ENCODE peak calls at places on chromosomes 11 and 22, in nine cellular contexts. B is IMR-90, Y is ovary, M is HepG2, X is A549, E is heart left ventricle, A is body of pancreas, P is transverse colon, O is thyroid gland. T is an unnamed sample.

GRCh38 chr11:15113381-15113780 is 1.3 kb upstream of the INSC start:
- DNase-seq in B (no peak), Y (no peak), M (no peak), X (no peak), E (no peak), A (no peak), P (peak; percentile 37), O (peak; percentile 24), T (peak; percentile 80)

GRCh38 chr11:129440028-129440630 is 64.5 kb downstream of the BARX2 start:
- DNase-seq in B (no peak), Y (no peak), M (peak; percentile 26), X (peak; percentile 17), E (no peak), A (peak; percentile 82), P (no peak), O (no peak), T (no peak)

GRCh38 chr11:46658259-46658658 is 40.9 kb downstream of the ATG13 start:
- DNase-seq in B (peak; percentile 81), Y (no peak), M (no peak), X (no peak), E (no peak), A (peak; percentile 27), P (no peak), O (peak; percentile 19), T (no peak)

GRCh38 chr11:26753738-26754504 is 32.1 kb upstream of the SLC5A12 start:
- DNase-seq in B (peak; percentile 74), Y (peak; percentile 43), M (peak; percentile 56), X (peak; percentile 62), E (peak; percentile 10), A (peak; percentile 63), P (peak; percentile 35), O (peak; percentile 67), T (no peak)

GRCh38 chr11:94650756-94651155 is 83.6 kb downstream of the PIWIL4 start:
- DNase-seq in B (peak; percentile 69), Y (peak; percentile 51), M (no peak), X (no peak), E (peak; percentile 66), A (peak; percentile 49), P (peak; percentile 17), O (peak; percentile 15), T (no peak)

GRCh38 chr11:103542851-103543250 is 433.6 kb downstream of the DYNC2H1 start:
- DNase-seq in B (no peak), Y (no peak), M (no peak), X (no peak), E (no peak), A (no peak), P (no peak), O (no peak), T (no peak)

GRCh38 chr11:10674991-10675440 is 18.5 kb downstream of the IRAG1 start:
- DNase-seq in B (no peak), Y (no peak), M (no peak), X (no peak), E (peak; percentile 33), A (no peak), P (no peak), O (peak; percentile 42), T (no peak)

GRCh38 chr11:2092956-2093412 is 46.2 kb downstream of the IGF2 start:
- DNase-seq in B (peak; percentile 10), Y (peak; percentile 61), M (no peak), X (no peak), E (peak; percentile 77), A (peak; percentile 97), P (peak; percentile 71), O (peak; percentile 97), T (peak; percentile 49)

GRCh38 chr11:8459711-8460399 is 134.2 kb downstream of the STK33 start:
- DNase-seq in B (no peak), Y (no peak), M (no peak), X (no peak), E (no peak), A (no peak), P (no peak), O (no peak), T (no peak)

GRCh38 chr11:72058416-72059034 is 21.8 kb downstream of the NUMA1 start:
- DNase-seq in B (peak; percentile 89), Y (no peak), M (no peak), X (no peak), E (no peak), A (no peak), P (no peak), O (peak; percentile 61), T (no peak)

GRCh38 chr11:9203715-9204311 is 61.3 kb downstream of the DENND5A start:
- DNase-seq in B (no peak), Y (no peak), M (peak; percentile 10), X (peak; percentile 14), E (no peak), A (no peak), P (no peak), O (no peak), T (no peak)

GRCh38 chr11:15836801-15837200 is 519.5 kb downstream of the SOX6 start:
- DNase-seq in B (no peak), Y (no peak), M (no peak), X (no peak), E (no peak), A (no peak), P (no peak), O (no peak), T (no peak)

GRCh38 chr11:86251285-86251830 is 6.8 kb downstream of the EED start:
- DNase-seq in B (no peak), Y (no peak), M (no peak), X (no peak), E (no peak), A (no peak), P (no peak), O (no peak), T (no peak)

GRCh38 chr11:86247608-86248007 is 3.1 kb downstream of the EED start:
- DNase-seq in B (no peak), Y (no peak), M (no peak), X (no peak), E (no peak), A (no peak), P (peak; percentile 58), O (no peak), T (no peak)

GRCh38 chr11:86249307-86250098 is 5.0 kb downstream of the EED start:
- DNase-seq in B (no peak), Y (no peak), M (no peak), X (no peak), E (no peak), A (no peak), P (no peak), O (no peak), T (no peak)

GRCh38 chr11:86246293-86246675 is 1.7 kb downstream of the EED start:
- DNase-seq in B (no peak), Y (no peak), M (no peak), X (no peak), E (no peak), A (no peak), P (no peak), O (no peak), T (no peak)

GRCh38 chr11:86248609-86249008 is 4.1 kb downstream of the EED start:
- DNase-seq in B (no peak), Y (no peak), M (no peak), X (no peak), E (no peak), A (no peak), P (no peak), O (no peak), T (no peak)
- TF ChIP-seq POLR2A in B (no peak), Y (no peak), M (no peak), X (no peak), E (no peak), A (no peak), P (no peak), O (no peak), T (no peak)

DNA sequence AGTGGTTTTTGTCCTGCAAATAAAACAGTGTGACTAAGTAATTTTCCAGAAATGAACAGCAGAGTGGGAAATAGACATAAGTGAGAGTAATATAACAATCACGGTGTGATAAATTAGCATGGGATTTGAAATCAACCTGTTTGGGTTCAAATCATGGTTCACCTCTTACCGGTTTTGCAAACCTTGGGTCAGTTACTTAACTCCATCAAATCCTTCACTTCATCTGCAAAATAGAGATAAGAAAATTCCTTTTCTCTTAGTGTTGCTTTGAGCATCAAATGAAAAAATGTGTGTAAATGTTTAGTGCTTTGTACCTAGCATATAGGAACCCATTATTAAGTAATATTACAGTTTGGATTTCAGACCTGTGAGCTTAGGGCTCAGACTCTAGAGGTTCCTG is 152.2 kb downstream of the TEAD1 start:
- DNase-seq in B (no peak), Y (no peak), M (no peak), X (no peak), E (no peak), A (no peak), P (no peak), O (no peak), T (no peak)
- H3K4me1 ChIP-seq in B (peaks cover 16% of the 10 kb centered on the region), Y (peaks cover 32% of the 10 kb centered on the region), M (peaks cover 83% of the 10 kb centered on the region), X (peaks cover 60% of the 10 kb centered on the region), E (peaks cover 35% of the 10 kb centered on the region), A (peaks cover 66% of the 10 kb centered on the region), P (peaks cover 31% of the 10 kb centered on the region), O (peaks cover 6% of the 10 kb centered on the region), T (peaks cover 37% of the 10 kb centered on the region)

GRCh38 chr22:26888887-26889286 is 231.5 kb downstream of the MIAT start:
- DNase-seq in B (peak; percentile 5), Y (no peak), M (no peak), X (no peak), E (no peak), A (no peak), P (no peak), O (no peak), T (no peak)

GRCh38 chr22:26889794-26890193 is 232.4 kb downstream of the MIAT start:
- DNase-seq in B (no peak), Y (no peak), M (no peak), X (no peak), E (no peak), A (no peak), P (no peak), O (no peak), T (no peak)

GRCh38 chr22:26887916-26888315 is 230.5 kb downstream of the MIAT start:
- DNase-seq in B (no peak), Y (no peak), M (no peak), X (no peak), E (no peak), A (no peak), P (no peak), O (no peak), T (no peak)

GRCh38 chr22:26885441-26886261 is 228.3 kb downstream of the MIAT start:
- DNase-seq in B (no peak), Y (no peak), M (no peak), X (no peak), E (no peak), A (no peak), P (no peak), O (no peak), T (no peak)

DNA sequence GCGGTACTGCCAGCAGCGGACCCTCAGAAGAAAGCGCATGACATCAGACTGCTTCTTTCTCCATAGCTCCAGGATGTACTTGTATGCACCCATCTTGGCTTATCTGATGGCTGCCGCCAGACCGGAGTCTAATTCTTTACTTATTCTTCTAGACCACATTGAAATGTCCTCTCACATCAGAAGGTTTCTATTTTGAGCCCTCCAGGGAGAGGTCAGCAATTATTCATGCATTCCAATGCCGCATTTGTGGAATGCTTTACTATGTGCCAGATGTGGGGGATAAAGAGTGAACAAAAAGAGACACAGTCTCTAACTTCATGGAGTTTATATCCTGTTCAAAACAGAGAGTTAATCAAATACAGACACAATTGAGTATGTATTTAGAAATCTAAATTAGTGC is 230.1 kb downstream of the MIAT start:
- DNase-seq in B (peak; percentile 74), Y (no peak), M (no peak), X (peak; percentile 47), E (no peak), A (no peak), P (no peak), O (no peak), T (no peak)
- H3K27ac ChIP-seq in B (no peak overlapping the region), Y (no peak overlapping the region), M (no peak overlapping the region), X (peak overlapping the region; percentile 66), E (no peak overlapping the region), A (no peak overlapping the region), P (no peak overlapping the region), O (no peak overlapping the region), T (no peak overlapping the region)

GRCh38 chr11:35617687-35618496 is at the start of gene FJX1:
- DNase-seq in B (peak; percentile 95), Y (peak; percentile 76), M (peak; percentile 17), X (peak; percentile 83), E (peak; percentile 72), A (peak; percentile 51), P (peak; percentile 17), O (peak; percentile 13), T (peak; percentile 48)
- TF ChIP-seq POLR2A in B (peak; percentile 79), Y (no peak), M (no peak), X (peak; percentile 19), E (no peak), A (no peak), P (no peak), O (no peak), T (no peak)

T was measured in Peyer's patch.